ENCODE peak calls at places on chromosomes 7 and 10, in five cellular contexts. One of them, this sample, is unnamed.

GRCh38 chr10:50469288-50469687 is 154.5 kb downstream of the SGMS1 start:
- DNase-seq in A172: no peak
- DNase-seq in neuronal stem cell: no peak
- DNase-seq in hippocampal formation: no peak
- DNase-seq in tibial artery: no peak
- DNase-seq in this sample: no peak

GRCh38 chr7:21944616-21945373 is 904 bp downstream of the CDCA7L start:
- DNase-seq in A172: peak; percentile 16
- DNase-seq in neuronal stem cell: peak; percentile 32
- DNase-seq in hippocampal formation: no peak
- DNase-seq in tibial artery: no peak
- DNase-seq in this sample: peak; percentile 41

GRCh38 chr10:97814996-97815395 is 34.6 kb upstream of the GOLGA7B start:
- DNase-seq in A172: no peak
- DNase-seq in neuronal stem cell: no peak
- DNase-seq in hippocampal formation: no peak
- DNase-seq in tibial artery: no peak
- DNase-seq in this sample: no peak

GRCh38 chr7:37100735-37101331 is 347.8 kb downstream of the ELMO1 start:
- DNase-seq in A172: no peak
- DNase-seq in neuronal stem cell: no peak
- DNase-seq in hippocampal formation: no peak
- DNase-seq in tibial artery: no peak
- DNase-seq in this sample: no peak

GRCh38 chr10:113987805-113988204 is 55.9 kb upstream of the ADRB1 start:
- DNase-seq in A172: no peak
- DNase-seq in neuronal stem cell: no peak
- DNase-seq in hippocampal formation: no peak
- DNase-seq in tibial artery: peak; percentile 62
- DNase-seq in this sample: peak; percentile 53

GRCh38 chr7:39656415-39656814 is 33.0 kb downstream of the RALA start:
- DNase-seq in A172: no peak
- DNase-seq in neuronal stem cell: no peak
- DNase-seq in hippocampal formation: no peak
- DNase-seq in tibial artery: no peak
- DNase-seq in this sample: no peak

GRCh38 chr7:45178241-45179225 is 20.9 kb downstream of the RAMP3 start:
- DNase-seq in A172: no peak
- DNase-seq in neuronal stem cell: no peak
- DNase-seq in hippocampal formation: no peak
- DNase-seq in tibial artery: no peak
- DNase-seq in this sample: no peak

GRCh38 chr7:64863021-64863420 is 40.1 kb upstream of the ZNF273 start:
- DNase-seq in A172: no peak
- DNase-seq in neuronal stem cell: no peak
- DNase-seq in hippocampal formation: no peak
- DNase-seq in tibial artery: no peak
- DNase-seq in this sample: no peak

GRCh38 chr10:118615888-118616287 is 20.4 kb upstream of the PRLHR start:
- DNase-seq in A172: no peak
- DNase-seq in neuronal stem cell: no peak
- DNase-seq in hippocampal formation: no peak
- DNase-seq in tibial artery: no peak
- DNase-seq in this sample: no peak

GRCh38 chr7:96021533-96021932 is 249.2 kb downstream of the DYNC1I1 start:
- DNase-seq in A172: no peak
- DNase-seq in neuronal stem cell: no peak
- DNase-seq in hippocampal formation: no peak
- DNase-seq in tibial artery: no peak
- DNase-seq in this sample: no peak

GRCh38 chr7:98771519-98772241 is 98.1 kb downstream of the TMEM130 start:
- DNase-seq in A172: peak; percentile 19
- DNase-seq in neuronal stem cell: peak; percentile 21
- DNase-seq in hippocampal formation: peak; percentile 21
- DNase-seq in tibial artery: peak; percentile 48
- DNase-seq in this sample: no peak

GRCh38 chr10:78843495-78843894 is 225.3 kb upstream of the ZMIZ1 start:
- DNase-seq in A172: no peak
- DNase-seq in neuronal stem cell: no peak
- DNase-seq in hippocampal formation: no peak
- DNase-seq in tibial artery: no peak
- DNase-seq in this sample: no peak

GRCh38 chr7:99097730-99098129 is 46.2 kb downstream of the SMURF1 start:
- DNase-seq in A172: no peak
- DNase-seq in neuronal stem cell: no peak
- DNase-seq in hippocampal formation: no peak
- DNase-seq in tibial artery: no peak
- DNase-seq in this sample: no peak

GRCh38 chr7:24755541-24756416 is 1.5 kb downstream of the GSDME start:
- DNase-seq in A172: peak; percentile 70
- DNase-seq in neuronal stem cell: no peak
- DNase-seq in hippocampal formation: no peak
- DNase-seq in tibial artery: no peak
- DNase-seq in this sample: no peak

GRCh38 chr7:113120647-113121046 is 2.3 kb upstream of the SMIM30 start:
- DNase-seq in A172: no peak
- DNase-seq in neuronal stem cell: no peak
- DNase-seq in hippocampal formation: no peak
- DNase-seq in tibial artery: no peak
- DNase-seq in this sample: no peak

GRCh38 chr7:30281263-30281662 is 3.1 kb upstream of the ZNRF2 start:
- DNase-seq in A172: no peak
- DNase-seq in neuronal stem cell: no peak
- DNase-seq in hippocampal formation: no peak
- DNase-seq in tibial artery: no peak
- DNase-seq in this sample: no peak

GRCh38 chr10:17921378-17921777 is 30.3 kb upstream of the SLC39A12 start:
- DNase-seq in A172: no peak
- DNase-seq in neuronal stem cell: no peak
- DNase-seq in hippocampal formation: no peak
- DNase-seq in tibial artery: no peak
- DNase-seq in this sample: no peak

GRCh38 chr10:101693701-101694055 is 1.3 kb downstream of the FBXW4 start:
- DNase-seq in A172: no peak
- DNase-seq in neuronal stem cell: no peak
- DNase-seq in hippocampal formation: no peak
- DNase-seq in tibial artery: peak; percentile 24
- DNase-seq in this sample: no peak

GRCh38 chr10:19785366-19785765 is 30.9 kb upstream of the PLXDC2 start:
- DNase-seq in A172: no peak
- DNase-seq in neuronal stem cell: no peak
- DNase-seq in hippocampal formation: no peak
- DNase-seq in tibial artery: no peak
- DNase-seq in this sample: no peak

GRCh38 chr10:46229144-46229563 is 57.6 kb upstream of the ANTXRL start:
- DNase-seq in A172: peak; percentile 12
- DNase-seq in neuronal stem cell: peak; percentile 47
- DNase-seq in hippocampal formation: no peak
- DNase-seq in tibial artery: no peak
- DNase-seq in this sample: no peak

GRCh38 chr10:110813743-110814472 is 57.8 kb upstream of the PDCD4 start:
- DNase-seq in A172: no peak
- DNase-seq in neuronal stem cell: no peak
- DNase-seq in hippocampal formation: no peak
- DNase-seq in tibial artery: no peak
- DNase-seq in this sample: no peak

GRCh38 chr10:131899116-131899690 is 1.6 kb upstream of the PPP2R2D start:
- DNase-seq in A172: no peak
- DNase-seq in neuronal stem cell: no peak
- DNase-seq in hippocampal formation: no peak
- DNase-seq in tibial artery: no peak
- DNase-seq in this sample: no peak

GRCh38 chr7:30068117-30068516 is 39.9 kb downstream of the PLEKHA8 start:
- DNase-seq in A172: peak; percentile 42
- DNase-seq in neuronal stem cell: no peak
- DNase-seq in hippocampal formation: no peak
- DNase-seq in tibial artery: no peak
- DNase-seq in this sample: no peak

GRCh38 chr7:104723001-104723400 is 291.0 kb upstream of the KMT2E start:
- DNase-seq in A172: no peak
- DNase-seq in neuronal stem cell: no peak
- DNase-seq in hippocampal formation: no peak
- DNase-seq in tibial artery: no peak
- DNase-seq in this sample: no peak

GRCh38 chr7:55192718-55193117 is 172.4 kb upstream of the LANCL2 start:
- DNase-seq in A172: peak; percentile 82
- DNase-seq in neuronal stem cell: no peak
- DNase-seq in hippocampal formation: no peak
- DNase-seq in tibial artery: no peak
- DNase-seq in this sample: no peak

GRCh38 chr10:57333880-57334279 is 933.8 kb downstream of the IPMK start:
- DNase-seq in A172: no peak
- DNase-seq in neuronal stem cell: no peak
- DNase-seq in hippocampal formation: no peak
- DNase-seq in tibial artery: no peak
- DNase-seq in this sample: no peak

GRCh38 chr7:36245900-36246299 is 92.8 kb downstream of the EEPD1 start:
- DNase-seq in A172: no peak
- DNase-seq in neuronal stem cell: no peak
- DNase-seq in hippocampal formation: no peak
- DNase-seq in tibial artery: peak; percentile 32
- DNase-seq in this sample: no peak

GRCh38 chr7:134645935-134646334 is 718 bp upstream of the BPGM start:
- DNase-seq in A172: peak; percentile 28
- DNase-seq in neuronal stem cell: no peak
- DNase-seq in hippocampal formation: no peak
- DNase-seq in tibial artery: no peak
- DNase-seq in this sample: no peak

GRCh38 chr7:118844748-118845147 is 620.2 kb downstream of the ANKRD7 start:
- DNase-seq in A172: peak; percentile 25
- DNase-seq in neuronal stem cell: no peak
- DNase-seq in hippocampal formation: no peak
- DNase-seq in tibial artery: no peak
- DNase-seq in this sample: no peak

GRCh38 chr10:30186371-30186875 is 127.0 kb upstream of the JCAD start:
- DNase-seq in A172: peak; percentile 36
- DNase-seq in neuronal stem cell: no peak
- DNase-seq in hippocampal formation: no peak
- DNase-seq in tibial artery: no peak
- DNase-seq in this sample: peak; percentile 71

GRCh38 chr7:44284216-44284615 is 41.2 kb downstream of the CAMK2B start:
- DNase-seq in A172: peak; percentile 35
- DNase-seq in neuronal stem cell: no peak
- DNase-seq in hippocampal formation: no peak
- DNase-seq in tibial artery: peak; percentile 8
- DNase-seq in this sample: no peak

GRCh38 chr7:155453296-155454182 is 4.4 kb upstream of the EN2 start:
- DNase-seq in A172: no peak
- DNase-seq in neuronal stem cell: no peak
- DNase-seq in hippocampal formation: no peak
- DNase-seq in tibial artery: no peak
- DNase-seq in this sample: no peak

GRCh38 chr10:131184503-131184902 is 127.0 kb downstream of the TCERG1L start:
- DNase-seq in A172: no peak
- DNase-seq in neuronal stem cell: no peak
- DNase-seq in hippocampal formation: no peak
- DNase-seq in tibial artery: no peak
- DNase-seq in this sample: peak; percentile 31

GRCh38 chr7:139189357-139189756 is 41.7 kb upstream of the UBN2 start:
- DNase-seq in A172: no peak
- DNase-seq in neuronal stem cell: no peak
- DNase-seq in hippocampal formation: no peak
- DNase-seq in tibial artery: no peak
- DNase-seq in this sample: no peak

GRCh38 chr10:80471715-80472233 is 17.7 kb downstream of the TSPAN14 start:
- DNase-seq in A172: peak; percentile 64
- DNase-seq in neuronal stem cell: no peak
- DNase-seq in hippocampal formation: no peak
- DNase-seq in tibial artery: no peak
- DNase-seq in this sample: no peak

This sample was measured in lower leg skin.